ENCODE peak calls at places on chromosomes 5 and 9, in four cellular contexts. W, S, D and C are unnamed samples.

GRCh38 chr5:41650131-41650530 is 139.7 kb upstream of the PLCXD3 start:
- DNase-seq in S (no peak), D (no peak), W (no peak), C (no peak)

GRCh38 chr5:170747851-170748250 is 35.7 kb upstream of the GABRP start:
- DNase-seq in W (peak; percentile 59), S (peak; percentile 77), D (no peak), C (no peak)

GRCh38 chr5:177984565-177985166 is 11.4 kb downstream of the PROP1 start:
- DNase-seq in W (no peak), S (no peak), D (no peak), C (no peak)

GRCh38 chr9:135741276-135742219 is 39.6 kb downstream of the KCNT1 start:
- DNase-seq in D (no peak), W (no peak), S (no peak), C (no peak)

GRCh38 chr9:121842612-121842978 is 191.2 kb downstream of the DAB2IP start:
- DNase-seq in S (no peak), D (no peak), W (no peak), C (no peak)

GRCh38 chr5:132246806-132247205 is 10.7 kb upstream of the PDLIM4 start:
- DNase-seq in S (no peak), D (no peak), W (no peak), C (no peak)

GRCh38 chr9:34592895-34593601 is 3.5 kb upstream of the CNTFR start:
- DNase-seq in D (no peak), S (peak; percentile 73), W (peak; percentile 47), C (peak; percentile 94)

GRCh38 chr9:95206143-95206542 is 111.4 kb downstream of the FANCC start:
- DNase-seq in W (peak; percentile 55), S (no peak), D (no peak), C (no peak)

GRCh38 chr5:109922396-109922995 is 232.8 kb downstream of the MAN2A1 start:
- DNase-seq in S (no peak), W (no peak), D (no peak), C (no peak)

GRCh38 chr9:137974746-137975526 is 97.4 kb downstream of the CACNA1B start:
- DNase-seq in W (no peak), S (no peak), D (no peak), C (no peak)

GRCh38 chr5:80782626-80783025 is 127.8 kb upstream of the DHFR start:
- DNase-seq in D (no peak), W (no peak), S (no peak), C (no peak)

GRCh38 chr9:98226516-98226915 is 28.9 kb downstream of the TBC1D2 start:
- DNase-seq in D (no peak), W (no peak), S (no peak), C (no peak)

GRCh38 chr5:168286386-168286785 is 5.1 kb upstream of the WWC1 start:
- DNase-seq in S (peak; percentile 71), D (no peak), W (no peak), C (no peak)

GRCh38 chr5:93281980-93282772 is 298.8 kb downstream of the NR2F1-AS1 start:
- DNase-seq in W (peak; percentile 38), D (no peak), S (no peak), C (no peak)

GRCh38 chr9:76717611-76718010 is 46.6 kb upstream of the PCA3 start:
- DNase-seq in S (no peak), W (no peak), D (no peak), C (no peak)

GRCh38 chr5:155019601-155020226 is 6.2 kb downstream of the KIF4B start:
- DNase-seq in W (no peak), D (no peak), S (no peak), C (no peak)

GRCh38 chr5:149488645-149489306 is 62.5 kb downstream of the CSNK1A1 start:
- DNase-seq in S (peak; percentile 45), D (no peak), W (no peak), C (no peak)

GRCh38 chr5:95619096-95619495 is 791 bp upstream of the GPR150 start:
- DNase-seq in D (no peak), W (no peak), S (no peak), C (no peak)

GRCh38 chr9:33287087-33287490 is 3.2 kb upstream of the NFX1 start:
- DNase-seq in D (no peak), W (peak; percentile 65), S (peak; percentile 43), C (no peak)

GRCh38 chr9:98108540-98109031 is 10.4 kb downstream of the TRIM14 start:
- DNase-seq in S (no peak), W (no peak), D (no peak), C (peak; percentile 44)

GRCh38 chr5:321233-321725 is at the start of gene AHRR:
- DNase-seq in W (peak; percentile 95), D (peak; percentile 88), S (peak; percentile 91), C (peak; percentile 77)

GRCh38 chr5:115686692-115687054 is 60.8 kb upstream of the TMED7 start:
- DNase-seq in S (no peak), W (no peak), D (no peak), C (no peak)

GRCh38 chr5:153496835-153497234 is 6.4 kb downstream of the GRIA1 start:
- DNase-seq in D (no peak), S (no peak), W (peak; percentile 35), C (no peak)

GRCh38 chr5:109145139-109145538 is 264.6 kb downstream of the PJA2 start:
- DNase-seq in D (no peak), W (no peak), S (no peak), C (no peak)

GRCh38 chr5:66454186-66455078 is 141.8 kb upstream of the MAST4 start:
- DNase-seq in W (no peak), S (no peak), D (no peak), C (no peak)

GRCh38 chr5:58182287-58182841 is 277.5 kb downstream of the PLK2 start:
- DNase-seq in W (no peak), D (no peak), S (no peak), C (no peak)

GRCh38 chr5:173712609-173713176 is 96.2 kb upstream of the BOD1 start:
- DNase-seq in D (no peak), S (no peak), W (no peak), C (peak; percentile 19)

GRCh38 chr9:22165144-22165543 is 156.0 kb upstream of the CDKN2B start:
- DNase-seq in S (no peak), W (no peak), D (no peak), C (no peak)

GRCh38 chr5:26439121-26439520 is 599.3 kb downstream of the CDH9 start:
- DNase-seq in S (no peak), D (no peak), W (no peak), C (no peak)

GRCh38 chr9:129275626-129276247 is 97.7 kb upstream of the IER5L start:
- DNase-seq in S (no peak), W (no peak), D (no peak), C (peak; percentile 48)

GRCh38 chr5:38163636-38164237 is 94.6 kb upstream of the EGFLAM start:
- DNase-seq in D (no peak), W (no peak), S (no peak), C (no peak)

GRCh38 chr9:110769667-110770066 is 101.1 kb downstream of the MUSK start:
- DNase-seq in S (no peak), D (no peak), W (no peak), C (no peak)

GRCh38 chr5:5782402-5782801 is 359.9 kb downstream of the ICE1 start:
- DNase-seq in W (no peak), S (no peak), D (no peak), C (no peak)
- TF ChIP-seq POLR2AphosphoS5 in W (no peak), S (no peak), D (no peak), C (no peak)

DNA sequence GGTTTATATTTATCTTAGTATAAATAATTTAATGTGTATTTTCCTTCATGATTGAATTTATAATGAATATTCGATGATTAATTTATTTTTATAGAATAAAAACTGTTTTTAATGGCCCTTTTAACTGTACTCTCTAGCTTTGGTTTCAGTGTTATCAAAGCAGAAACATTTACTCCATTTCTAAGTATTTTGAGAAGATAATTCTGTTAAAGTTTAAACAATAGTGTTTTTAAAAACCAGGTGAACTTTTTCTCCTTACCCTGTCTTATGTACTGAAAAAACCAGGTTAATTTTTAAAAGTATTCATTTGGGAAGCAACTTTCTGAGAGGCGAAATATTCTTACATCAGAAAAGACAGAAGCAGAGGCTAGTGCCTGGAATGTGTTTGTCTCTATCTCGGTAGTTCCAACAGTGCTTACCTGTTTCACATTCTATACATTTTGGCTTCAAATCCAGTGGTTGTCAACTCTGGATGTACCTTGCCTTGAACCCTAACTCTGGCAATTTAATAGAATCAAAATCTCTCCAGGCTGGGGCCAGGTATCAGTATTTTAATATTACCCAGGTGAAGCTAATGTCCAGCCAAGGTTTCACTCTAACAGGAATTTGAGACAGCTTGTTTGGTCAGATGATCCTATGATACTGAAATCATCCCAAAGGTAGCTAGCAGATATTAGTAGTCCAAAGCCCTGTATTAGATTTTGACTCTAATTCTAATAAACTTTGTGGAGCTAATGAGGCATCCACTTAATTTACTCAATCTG is 434.4 kb downstream of the PDE4D start:
- DNase-seq in D (no peak), S (no peak), W (no peak), C (no peak)
- TF ChIP-seq POLR2AphosphoS5 in D (no peak), S (no peak), W (no peak), C (no peak)

DNA sequence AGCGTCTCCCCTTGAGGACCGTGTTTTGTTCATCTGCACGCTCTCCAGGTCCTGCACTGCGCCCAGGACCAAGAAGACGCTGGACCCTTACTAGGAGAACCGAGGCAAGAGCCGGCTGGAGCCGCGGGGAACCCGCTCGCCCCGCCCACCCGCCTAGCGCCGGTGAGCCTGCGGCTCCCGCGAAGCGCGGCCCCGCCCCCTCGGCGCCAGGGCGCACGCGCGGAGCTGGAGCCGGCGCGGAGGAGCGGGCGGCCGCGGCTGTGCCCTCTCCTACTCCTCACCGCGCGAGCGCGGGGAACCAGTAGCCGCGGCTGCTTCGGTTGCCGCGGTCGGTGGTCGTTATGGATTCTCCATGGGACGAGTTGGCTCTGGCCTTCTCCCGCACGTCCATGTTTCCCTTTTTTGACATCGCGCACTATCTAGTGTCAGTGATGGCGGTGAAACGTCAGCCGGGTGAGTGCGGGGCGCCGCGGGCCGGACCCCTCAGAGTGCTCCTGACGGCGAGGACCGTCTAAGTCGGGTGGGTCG is at the start of gene TMEM38B:
- DNase-seq in D (peak; percentile 82), S (peak; percentile 87), W (peak; percentile 97), C (peak; percentile 82)
- TF ChIP-seq POLR2AphosphoS5 in D (peak; percentile 58), S (peak; percentile 48), W (no peak), C (no peak)

GRCh38 chr9:1083325-1083913 is 33.3 kb downstream of the DMRT2 start:
- DNase-seq in W (peak; percentile 4), S (peak; percentile 59), D (no peak), C (peak; percentile 81)
- TF ChIP-seq POLR2AphosphoS5 in W (no peak), S (no peak), D (no peak), C (no peak)

DNA sequence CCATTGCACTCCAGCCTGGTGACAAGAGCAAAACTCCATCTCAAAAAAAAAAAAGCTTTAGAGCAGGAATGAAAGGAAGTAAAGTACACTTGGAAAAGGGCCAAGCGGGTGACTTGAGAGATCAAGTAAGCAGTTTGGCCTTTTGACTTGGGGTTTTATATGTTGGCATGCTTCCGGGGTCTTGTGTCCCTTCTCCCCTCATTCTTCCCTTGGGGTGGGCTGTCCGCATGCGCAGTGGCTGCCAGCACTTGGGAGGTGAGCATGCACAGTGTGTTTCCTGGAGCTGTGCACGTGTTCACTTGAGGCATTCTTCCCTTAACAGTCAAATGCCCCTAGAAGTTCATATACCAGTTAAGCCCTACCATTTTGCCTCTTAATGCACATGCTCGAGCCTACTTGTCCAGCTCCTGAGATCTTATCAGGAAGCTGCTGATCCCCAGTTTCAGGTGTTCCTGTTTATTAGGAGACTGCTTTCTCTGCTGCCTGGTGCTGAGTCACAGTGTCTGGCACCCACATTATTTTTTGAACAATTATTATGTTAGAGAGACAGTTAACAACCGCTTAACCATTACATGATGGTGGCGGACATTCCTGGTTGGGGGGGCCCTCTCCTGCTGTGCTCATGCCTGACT is 32.6 kb upstream of the PRRC2B start:
- DNase-seq in S (no peak), D (no peak), W (no peak), C (no peak)
- TF ChIP-seq POLR2AphosphoS5 in S (no peak), D (no peak), W (no peak), C (no peak)